ENCODE peak calls at places on chromosomes 3 and 15, in four cellular contexts. D is right atrium auricular region, O is foreskin fibroblast, Q is astrocyte of the spinal cord. Z is an unnamed sample.

GRCh38 chr15:33160581-33161165 is 33.8 kb downstream of the FMN1 start:
- DNase-seq in D (no peak), O (peak; percentile 11), Q (peak; percentile 32), Z (no peak)

GRCh38 chr15:25707656-25708365 is 155.3 kb downstream of the ATP10A start:
- DNase-seq in D (no peak), O (no peak), Q (no peak), Z (no peak)

GRCh38 chr15:59420108-59420507 is 17.9 kb upstream of the FAM81A start:
- DNase-seq in D (no peak), O (no peak), Q (no peak), Z (no peak)

GRCh38 chr3:66099541-66100065 is 60.9 kb upstream of the MAGI1 start:
- DNase-seq in D (no peak), O (no peak), Q (no peak), Z (no peak)

GRCh38 chr15:66101715-66102395 is 151.7 kb downstream of the MEGF11 start:
- DNase-seq in D (no peak), O (no peak), Q (no peak), Z (no peak)

GRCh38 chr3:60555704-60556340 is 695.4 kb downstream of the FHIT start:
- DNase-seq in D (no peak), O (peak; percentile 3), Q (peak; percentile 77), Z (no peak)

GRCh38 chr3:196996454-196997265 is 28.0 kb upstream of the PIGZ start:
- DNase-seq in D (no peak), O (no peak), Q (no peak), Z (no peak)

GRCh38 chr15:74960995-74961588 is 4.5 kb upstream of the RPP25 start:
- DNase-seq in D (no peak), O (no peak), Q (no peak), Z (no peak)

GRCh38 chr3:151918253-151919029 is 45.0 kb downstream of the SUCNR1 start:
- DNase-seq in D (no peak), O (peak; percentile 78), Q (peak; percentile 75), Z (peak; percentile 10)

GRCh38 chr3:127226946-127227842 is 34.3 kb downstream of the PRR23E start:
- DNase-seq in D (no peak), O (peak; percentile 8), Q (no peak), Z (no peak)

GRCh38 chr3:140008693-140008980 is 73.7 kb downstream of the CLSTN2 start:
- DNase-seq in D (no peak), O (no peak), Q (no peak), Z (peak; percentile 31)

GRCh38 chr3:159732172-159733111 is 256.2 kb upstream of the IL12A start:
- DNase-seq in D (no peak), O (peak; percentile 74), Q (peak; percentile 89), Z (no peak)

GRCh38 chr3:69568458-69568857 is 170.8 kb upstream of the MITF start:
- DNase-seq in D (no peak), O (peak; percentile 15), Q (no peak), Z (no peak)

GRCh38 chr3:128725932-128726690 is at the start of gene RAB7A:
- DNase-seq in D (peak; percentile 99), O (peak; percentile 100), Q (peak; percentile 99), Z (peak; percentile 96)
- TF ChIP-seq CTCF in D (no peak), O (no peak), Q (no peak), Z (no peak)

GRCh38 chr3:188421836-188422540 is 268.0 kb downstream of the LPP start:
- DNase-seq in D (no peak), O (peak; percentile 22), Q (no peak), Z (no peak)
- H3K4me3 ChIP-seq in D (no peak overlapping the region), O (no peak overlapping the region), Q (no peak overlapping the region), Z (no peak overlapping the region)

GRCh38 chr15:80090041-80090440 is 30.6 kb downstream of the ZFAND6 start:
- DNase-seq in D (no peak), O (no peak), Q (no peak), Z (no peak)

GRCh38 chr15:80090879-80091503 is 31.5 kb downstream of the ZFAND6 start:
- DNase-seq in D (no peak), O (no peak), Q (no peak), Z (no peak)

GRCh38 chr15:80081390-80081789 is 21.9 kb downstream of the ZFAND6 start:
- DNase-seq in D (no peak), O (no peak), Q (no peak), Z (no peak)

DNA sequence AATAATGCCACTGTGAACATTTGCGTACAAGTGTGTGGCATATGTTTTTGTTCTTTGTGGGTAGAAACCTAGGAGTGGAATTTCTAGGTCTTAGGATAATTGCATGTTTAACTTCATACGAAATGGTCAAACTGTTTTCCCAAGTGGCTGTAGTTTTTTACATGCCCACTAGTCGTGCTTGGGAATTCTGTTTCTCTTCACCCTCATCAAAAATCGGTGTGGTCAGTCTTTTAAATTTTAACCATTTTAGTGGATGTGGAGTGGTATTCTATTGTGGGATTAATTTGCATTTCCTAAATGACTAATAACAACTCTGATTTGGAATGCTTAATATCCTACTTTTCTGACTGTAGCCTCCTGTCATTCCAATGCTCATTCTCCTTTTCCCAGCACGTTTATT is 27.6 kb downstream of the ZFAND6 start:
- DNase-seq in D (no peak), O (peak; percentile 26), Q (no peak), Z (no peak)
- TF ChIP-seq CTCF in D (no peak), O (peak; percentile 19), Q (peak; percentile 20), Z (no peak)

GRCh38 chr3:105119801-105120340 is 246.8 kb upstream of the ALCAM start:
- DNase-seq in D (no peak), O (peak; percentile 7), Q (no peak), Z (no peak)

GRCh38 chr3:105118905-105119304 is 247.8 kb upstream of the ALCAM start:
- DNase-seq in D (no peak), O (peak; percentile 85), Q (no peak), Z (no peak)
- H3K4me3 ChIP-seq in D (no peak overlapping the region), O (no peak overlapping the region), Q (no peak overlapping the region), Z (no peak overlapping the region)

GRCh38 chr3:192824313-192824712 is 93.3 kb downstream of the MB21D2 start:
- DNase-seq in D (no peak), O (no peak), Q (no peak), Z (no peak)

GRCh38 chr3:192827208-192827607 is 90.4 kb downstream of the MB21D2 start:
- DNase-seq in D (no peak), O (peak; percentile 47), Q (peak; percentile 72), Z (no peak)

GRCh38 chr3:192825191-192825590 is 92.5 kb downstream of the MB21D2 start:
- DNase-seq in D (no peak), O (no peak), Q (no peak), Z (no peak)

GRCh38 chr3:192827863-192828594 is 89.6 kb downstream of the MB21D2 start:
- DNase-seq in D (no peak), O (no peak), Q (no peak), Z (no peak)

DNA sequence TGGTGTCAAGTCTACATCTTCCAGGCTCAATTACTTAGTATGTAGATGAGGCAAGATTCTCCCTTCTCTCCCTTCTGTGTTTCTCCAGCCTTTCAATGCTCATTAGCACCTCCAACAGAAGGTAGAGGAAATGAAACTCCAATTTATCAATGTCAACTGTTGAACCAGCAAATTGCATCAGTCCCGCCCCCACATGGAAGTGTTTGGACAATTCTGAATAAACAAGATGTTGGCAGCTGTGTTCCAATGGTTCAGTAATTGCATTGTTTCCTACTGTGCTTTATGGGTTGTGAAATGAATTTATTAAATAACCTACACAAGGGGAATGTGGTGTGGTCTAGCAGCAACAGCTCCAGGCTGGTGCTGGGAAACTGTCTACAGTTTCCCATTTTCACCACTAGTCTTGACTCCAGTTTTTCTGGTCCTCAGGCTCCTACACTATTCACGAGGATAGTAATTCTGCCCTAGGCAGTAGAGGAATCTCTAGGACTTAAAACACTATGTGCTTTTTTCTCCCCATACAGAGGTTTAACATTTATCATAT is 91.9 kb downstream of the MB21D2 start:
- DNase-seq in D (no peak), O (peak; percentile 58), Q (no peak), Z (peak; percentile 22)
- TF ChIP-seq CTCF in D (no peak), O (no peak), Q (no peak), Z (peak; percentile 8)

DNA sequence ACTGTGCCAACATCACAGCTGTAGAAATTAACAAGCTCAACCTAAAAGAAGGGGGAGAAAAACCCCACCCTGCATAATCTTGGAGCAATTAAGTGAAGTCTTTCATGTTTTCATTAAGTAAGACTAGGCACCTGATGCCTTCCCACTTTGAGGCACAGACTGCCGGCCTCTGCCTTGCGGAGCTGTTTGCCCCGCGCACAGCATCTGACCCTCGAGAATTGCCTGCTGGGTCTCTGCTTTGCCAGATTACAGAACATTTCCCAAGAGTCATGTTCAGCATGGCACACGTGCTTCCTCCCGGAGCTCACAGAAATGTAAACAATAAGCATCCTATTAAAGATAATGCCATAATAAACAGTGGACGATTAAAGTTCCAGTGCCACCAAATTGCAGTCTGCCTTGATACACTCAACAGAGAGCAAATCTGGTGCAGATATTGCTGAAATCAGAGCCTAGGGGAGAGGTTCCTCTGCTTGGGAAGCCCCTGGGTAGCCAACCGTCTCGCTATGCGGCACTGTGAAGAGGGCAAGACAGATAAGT is 364.1 kb downstream of the LRTM1 start:
- DNase-seq in D (no peak), O (no peak), Q (no peak), Z (peak; percentile 54)
- H3K4me3 ChIP-seq in D (no peak overlapping the region), O (no peak overlapping the region), Q (no peak overlapping the region), Z (no peak overlapping the region)

GRCh38 chr3:51082363-51082762 is 302.7 kb upstream of the MANF start:
- DNase-seq in D (no peak), O (no peak), Q (no peak), Z (no peak)
- TF ChIP-seq CTCF in D (no peak), O (no peak), Q (no peak), Z (no peak)